ENCODE peak calls at places on chromosome 7, in six cellular contexts. Y is HepG2, D is IMR-90, O is GM12878, I is A549, X is K562. L is an unnamed sample.

GRCh38 chr7:105212236-105212635 is 176.5 kb downstream of the SRPK2 start:
- DNase-seq in Y (no peak), D (no peak), O (no peak), I (no peak), X (no peak), L (no peak)

GRCh38 chr7:156160811-156161210 is 348.5 kb upstream of the SHH start:
- DNase-seq in Y (no peak), D (no peak), O (no peak), I (no peak), X (peak), L (no peak)

GRCh38 chr7:69678794-69679103 is 80.5 kb downstream of the AUTS2 start:
- DNase-seq in Y (no peak), D (no peak), O (no peak), I (no peak), X (no peak), L (no peak)

GRCh38 chr7:40584667-40585433 is 450.0 kb downstream of the SUGCT start:
- DNase-seq in Y (no peak), D (peak), O (no peak), I (no peak), X (no peak), L (no peak)

GRCh38 chr7:137094-137861 is 55.1 kb upstream of the FAM20C start:
- DNase-seq in Y (no peak), D (no peak), O (no peak), I (no peak), X (no peak), L (no peak)

GRCh38 chr7:133827707-133828580 is 299.2 kb upstream of the LRGUK start:
- DNase-seq in Y (no peak), D (peak), O (peak), I (no peak), X (no peak), L (no peak)

GRCh38 chr7:69907720-69908119 is 309.4 kb downstream of the AUTS2 start:
- DNase-seq in Y (no peak), D (no peak), O (no peak), I (no peak), X (no peak), L (no peak)

GRCh38 chr7:73894851-73895441 is 34.0 kb downstream of the TMEM270 start:
- DNase-seq in Y (no peak), D (peak), O (no peak), I (peak), X (peak), L (peak)

GRCh38 chr7:28700790-28701203 is 257.3 kb downstream of the TRIL start:
- DNase-seq in Y (no peak), D (peak), O (no peak), I (no peak), X (no peak), L (no peak)

GRCh38 chr7:113292105-113292504 is 173.8 kb upstream of the SMIM30 start:
- DNase-seq in Y (no peak), D (no peak), O (no peak), I (no peak), X (no peak), L (no peak)
- TF ChIP-seq SMC3 in Y (no peak), D (no peak), O (no peak), I (no peak), X (no peak), L (no peak)

GRCh38 chr7:30906014-30906413 is 5.6 kb upstream of the AQP1 start:
- DNase-seq in Y (no peak), D (no peak), O (no peak), I (no peak), X (no peak), L (no peak)
- TF ChIP-seq SMC3 in Y (no peak), D (no peak), O (no peak), I (no peak), X (no peak), L (no peak)

GRCh38 chr7:37092548-37092947 is 356.1 kb downstream of the ELMO1 start:
- DNase-seq in Y (no peak), D (no peak), O (no peak), I (no peak), X (no peak), L (no peak)
- TF ChIP-seq SMC3 in Y (no peak), D (no peak), O (no peak), I (no peak), X (no peak), L (no peak)

GRCh38 chr7:108189733-108190388 is 59.7 kb upstream of the LAMB4 start:
- DNase-seq in Y (no peak), D (no peak), O (peak), I (no peak), X (no peak), L (no peak)
- TF ChIP-seq SMC3 in Y (no peak), D (no peak), O (no peak), I (no peak), X (no peak), L (no peak)